ENCODE peak calls at places on chromosomes 11 and 22, in four cellular contexts. E, N, P and O are unnamed samples.

GRCh38 chr22:48098243-48098935 is 1335.9 kb downstream of the TBC1D22A start:
- DNase-seq in E (no peak), N (no peak), P (no peak), O (peak; percentile 96)

GRCh38 chr11:121802542-121802941 is 313.5 kb downstream of the BLID start:
- DNase-seq in E (no peak), N (no peak), P (no peak), O (no peak)

GRCh38 chr11:2445948-2446551 is 1.2 kb downstream of the KCNQ1 start:
- DNase-seq in E (no peak), N (no peak), P (no peak), O (no peak)

GRCh38 chr11:68044898-68045351 is 6.1 kb downstream of the TCIRG1 start:
- DNase-seq in E (no peak), N (no peak), P (no peak), O (no peak)

GRCh38 chr11:15897211-15897960 is 459.0 kb downstream of the SOX6 start:
- DNase-seq in E (no peak), N (peak; percentile 11), P (no peak), O (no peak)

GRCh38 chr11:62573006-62573591 is 592 bp downstream of the EEF1G start:
- DNase-seq in E (no peak), N (no peak), P (no peak), O (no peak)

GRCh38 chr11:113198907-113199660 is 115.3 kb upstream of the TTC12 start:
- DNase-seq in E (peak; percentile 30), N (no peak), P (no peak), O (no peak)

GRCh38 chr11:75639752-75640151 is 29.1 kb downstream of the MAP6 start:
- DNase-seq in E (no peak), N (peak; percentile 30), P (no peak), O (no peak)

GRCh38 chr11:129888451-129888850 is 6.9 kb downstream of the NFRKB start:
- DNase-seq in E (no peak), N (no peak), P (no peak), O (no peak)

GRCh38 chr22:38792833-38793232 is 1.1 kb downstream of the DNAL4 start:
- DNase-seq in E (no peak), N (no peak), P (no peak), O (no peak)

GRCh38 chr11:64790205-64791095 is 12.1 kb upstream of the SF1 start:
- DNase-seq in E (no peak), N (no peak), P (no peak), O (no peak)

GRCh38 chr11:66789097-66789890 is 53.9 kb upstream of the RCE1 start:
- DNase-seq in E (peak; percentile 3), N (no peak), P (peak; percentile 27), O (no peak)

GRCh38 chr11:57713849-57714248 is 1.5 kb downstream of the TMX2 start:
- DNase-seq in E (no peak), N (no peak), P (no peak), O (no peak)

GRCh38 chr11:17502630-17503029 is 26.0 kb upstream of the ABCC8 start:
- DNase-seq in E (no peak), N (no peak), P (no peak), O (no peak)

GRCh38 chr11:128086794-128087193 is 500.6 kb downstream of the ETS1 start:
- DNase-seq in E (no peak), N (no peak), P (no peak), O (no peak)

GRCh38 chr22:25722223-25723015 is 19.6 kb upstream of the MYO18B start:
- DNase-seq in E (no peak), N (no peak), P (no peak), O (no peak)

GRCh38 chr11:34604909-34605308 is 16.0 kb upstream of the EHF start:
- DNase-seq in E (no peak), N (no peak), P (no peak), O (no peak)